ENCODE peak calls at places on chromosome 2, in five cellular contexts. F, Y, P, X and N are unnamed samples.

GRCh38 chr2:20371656-20372055 is 21.0 kb upstream of the PUM2 start:
- DNase-seq in F (no peak), Y (no peak), P (no peak), X (no peak), N (no peak)

GRCh38 chr2:240905176-240905781 is 857 bp upstream of the CROCC2 start:
- DNase-seq in F (no peak), Y (no peak), P (no peak), X (no peak), N (no peak)

GRCh38 chr2:234881413-234882241 is 70.2 kb upstream of the SH3BP4 start:
- DNase-seq in F (peak; percentile 80), Y (peak; percentile 9), P (peak; percentile 78), X (peak; percentile 92), N (peak; percentile 76)

GRCh38 chr2:24269270-24269669 is 91.1 kb downstream of the ITSN2 start:
- DNase-seq in F (no peak), Y (no peak), P (no peak), X (peak; percentile 70), N (peak; percentile 62)

GRCh38 chr2:197677483-197677882 is 2.1 kb upstream of the RFTN2 start:
- DNase-seq in F (no peak), Y (no peak), P (no peak), X (no peak), N (no peak)

GRCh38 chr2:18612133-18612532 is 22.8 kb upstream of the NT5C1B start:
- DNase-seq in F (no peak), Y (no peak), P (no peak), X (no peak), N (no peak)

GRCh38 chr2:19540739-19541503 is 182.5 kb upstream of the OSR1 start:
- DNase-seq in F (peak; percentile 46), Y (no peak), P (no peak), X (no peak), N (peak; percentile 37)

GRCh38 chr2:1593371-1594205 is 150.7 kb downstream of the PXDN start:
- DNase-seq in F (no peak), Y (no peak), P (peak; percentile 46), X (no peak), N (peak; percentile 74)

GRCh38 chr2:73837847-73838585 is 9.3 kb downstream of the STAMBP start:
- DNase-seq in F (no peak), Y (no peak), P (no peak), X (no peak), N (no peak)

GRCh38 chr2:120231564-120231973 is 8.4 kb upstream of the TMEM185B start:
- DNase-seq in F (no peak), Y (no peak), P (no peak), X (no peak), N (no peak)

GRCh38 chr2:25090801-25091200 is 48.9 kb downstream of the EFR3B start:
- DNase-seq in F (no peak), Y (no peak), P (no peak), X (no peak), N (no peak)

GRCh38 chr2:219803294-219803693 is 175.9 kb downstream of the SLC4A3 start:
- DNase-seq in F (no peak), Y (no peak), P (no peak), X (no peak), N (peak; percentile 10)

DNA sequence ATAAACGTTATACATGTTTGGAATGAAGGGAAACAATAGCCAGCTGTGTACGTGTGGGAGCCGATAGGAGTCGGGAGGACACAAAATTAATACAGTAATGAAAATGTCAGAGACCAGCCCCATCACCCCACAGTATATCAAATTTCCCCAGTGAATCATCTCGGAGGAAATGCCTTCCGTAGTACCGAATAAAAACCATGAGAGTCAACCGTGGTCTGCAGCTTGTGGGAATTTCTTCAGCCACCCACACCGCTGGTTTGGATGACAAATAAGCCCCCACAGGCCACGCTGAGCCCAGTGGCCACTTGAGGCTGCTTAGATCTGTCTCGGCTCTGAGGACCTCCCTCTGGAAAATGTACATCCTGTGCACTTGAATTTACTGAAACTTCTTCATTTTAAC is 133.7 kb downstream of the COL6A3 start:
- DNase-seq in F (no peak), Y (no peak), P (no peak), X (no peak), N (no peak)
- TF ChIP-seq CTCF in F (no peak), Y (no peak), P (no peak), X (no peak), N (no peak)

DNA sequence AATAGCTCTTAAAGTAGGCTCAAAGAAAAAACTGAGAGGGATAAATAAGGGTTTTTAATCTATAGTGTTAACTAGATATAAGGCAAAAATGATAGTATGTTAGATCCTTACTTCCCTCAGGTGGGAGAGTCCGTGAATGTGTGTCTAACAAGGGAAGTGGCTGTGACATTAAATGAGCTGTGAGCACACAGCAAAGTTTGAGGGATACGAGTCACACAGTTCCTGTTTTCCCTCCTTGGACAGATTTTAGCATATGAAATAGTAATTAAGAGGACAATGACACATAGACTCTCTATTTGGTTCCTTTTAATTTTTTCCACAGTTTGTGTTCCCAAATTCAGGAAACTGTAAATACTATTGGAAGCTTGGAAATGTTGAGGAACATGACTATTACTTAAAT is 148.4 kb upstream of the CAVIN2 start:
- DNase-seq in F (no peak), Y (no peak), P (no peak), X (peak; percentile 47), N (no peak)
- H3K4me3 ChIP-seq in F (no peak overlapping the region), Y (no peak overlapping the region), P (no peak overlapping the region), X (no peak overlapping the region), N (no peak overlapping the region)

DNA sequence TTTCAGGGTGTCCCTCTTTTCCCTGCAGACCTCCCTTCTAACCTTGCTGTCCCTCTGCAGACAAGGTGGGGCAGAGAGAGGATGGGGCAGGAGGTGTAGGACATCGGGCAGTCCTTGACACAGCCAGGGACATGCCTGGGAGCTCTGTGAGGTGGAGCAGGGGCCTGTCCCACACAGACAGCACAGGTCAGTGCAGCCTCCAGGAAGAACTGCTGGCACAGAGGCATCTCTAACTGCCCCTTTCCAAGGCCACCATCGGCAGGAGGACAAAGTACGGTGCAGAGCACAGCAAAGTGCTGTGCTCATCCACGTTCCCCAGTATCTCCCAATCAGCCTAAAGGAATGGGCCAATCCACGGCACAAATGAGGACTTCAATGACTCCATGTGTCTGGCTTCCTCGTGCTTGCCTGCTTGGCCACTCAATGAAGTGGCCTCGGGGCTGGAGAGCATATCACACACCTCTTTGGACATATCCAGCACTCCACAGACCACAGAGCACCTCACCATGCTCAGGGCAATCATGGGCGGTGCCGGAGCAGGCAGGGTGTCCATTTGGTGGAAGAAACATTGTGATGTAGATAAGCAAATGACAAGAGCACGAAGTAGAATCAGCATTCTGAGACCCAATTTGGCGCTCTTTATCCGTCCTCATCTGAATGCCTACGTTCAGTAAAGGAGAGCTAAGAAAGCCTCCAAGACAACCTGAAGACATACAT is 11.9 kb downstream of the CHST10 start:
- DNase-seq in F (no peak), Y (no peak), P (no peak), X (no peak), N (no peak)
- H3K36me3 ChIP-seq in F (no peaks in the 10 kb centered on the region), Y (peaks cover 10% of the 10 kb centered on the region), P (peaks cover 49% of the 10 kb centered on the region), X (peaks cover 2% of the 10 kb centered on the region), N (no peaks in the 10 kb centered on the region)

DNA sequence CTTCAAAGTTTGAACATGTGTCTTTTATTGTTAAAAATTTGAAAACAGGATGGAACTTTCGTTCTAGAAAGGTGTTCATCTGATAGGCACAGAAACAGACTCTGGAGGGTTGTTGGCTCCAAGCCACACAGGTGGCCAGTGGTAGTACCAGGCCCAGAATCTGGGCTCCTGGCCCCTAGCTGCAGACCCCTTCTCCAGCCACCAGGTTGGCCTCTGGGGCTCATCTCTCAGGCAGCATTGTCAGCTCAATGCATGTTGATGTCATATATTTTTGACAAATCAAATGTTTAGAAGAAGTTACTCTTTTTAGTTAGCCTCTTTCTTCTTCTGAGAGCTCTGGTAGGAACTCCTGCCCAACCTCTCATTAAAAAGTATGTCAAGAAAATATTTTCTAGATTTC is 34.5 kb upstream of the CHRNA1 start:
- DNase-seq in F (no peak), Y (no peak), P (no peak), X (no peak), N (no peak)
- TF ChIP-seq CTCF in F (no peak), Y (no peak), P (no peak), X (no peak), N (no peak)

GRCh38 chr2:64938607-64939285 is 50.5 kb upstream of the SLC1A4 start:
- DNase-seq in F (no peak), Y (no peak), P (no peak), X (no peak), N (no peak)

GRCh38 chr2:64934530-64934929 is 54.7 kb upstream of the SLC1A4 start:
- DNase-seq in F (no peak), Y (no peak), P (no peak), X (no peak), N (no peak)

GRCh38 chr2:64936809-64937208 is 52.4 kb upstream of the SLC1A4 start:
- DNase-seq in F (no peak), Y (no peak), P (no peak), X (no peak), N (no peak)

GRCh38 chr2:64939332-64939917 is 49.8 kb upstream of the SLC1A4 start:
- DNase-seq in F (no peak), Y (no peak), P (no peak), X (no peak), N (no peak)

GRCh38 chr2:64937341-64938230 is 51.6 kb upstream of the SLC1A4 start:
- DNase-seq in F (no peak), Y (no peak), P (peak; percentile 30), X (no peak), N (no peak)
- H3K4me3 ChIP-seq in F (no peak overlapping the region), Y (no peak overlapping the region), P (no peak overlapping the region), X (no peak overlapping the region), N (no peak overlapping the region)